ENCODE peak calls at places on chromosomes 3 and 15, in five cellular contexts. D is NCI-H2081, T is fibroblast of villous mesenchyme, R is NCI-H1092 treated with DMSO at 0.1 percent for 48 hours, L is iris pigment epithelial cell. K is an unnamed sample.

GRCh38 chr3:76044601-76045600 is 259.6 kb upstream of the ZNF717 start:
- DNase-seq in D (peak; percentile 26), T (peak; percentile 7), R (peak; percentile 0), L (peak; percentile 66), K (peak; percentile 46)

GRCh38 chr15:98933376-98933775 is 74.2 kb downstream of the PGPEP1L start:
- DNase-seq in D (no peak), T (no peak), R (no peak), L (no peak), K (no peak)

GRCh38 chr3:46897031-46897430 is 19.5 kb downstream of the PTH1R start:
- DNase-seq in D (no peak), T (no peak), R (no peak), L (no peak), K (no peak)

GRCh38 chr3:185353225-185353624 is 9.7 kb upstream of the MAP3K13 start:
- DNase-seq in D (no peak), T (no peak), R (no peak), L (no peak), K (no peak)

GRCh38 chr15:25710184-25710583 is 152.9 kb downstream of the ATP10A start:
- DNase-seq in D (no peak), T (no peak), R (no peak), L (no peak), K (no peak)

GRCh38 chr3:99901200-99901926 is 83.7 kb downstream of the CMSS1 start:
- DNase-seq in D (peak; percentile 43), T (peak; percentile 87), R (no peak), L (peak; percentile 94), K (peak; percentile 86)

GRCh38 chr3:14238356-14238755 is 59.7 kb downstream of the LSM3 start:
- DNase-seq in D (no peak), T (no peak), R (no peak), L (no peak), K (no peak)

GRCh38 chr15:50883903-50884302 is 24.6 kb upstream of the AP4E1 start:
- DNase-seq in D (no peak), T (peak; percentile 20), R (no peak), L (peak; percentile 80), K (peak; percentile 59)

GRCh38 chr3:170128259-170128976 is 53.1 kb downstream of the PHC3 start:
- DNase-seq in D (no peak), T (peak; percentile 28), R (no peak), L (no peak), K (no peak)

GRCh38 chr15:81301815-81302399 is 22.0 kb downstream of the STARD5 start:
- DNase-seq in D (no peak), T (no peak), R (no peak), L (no peak), K (no peak)

GRCh38 chr3:44554626-44555592 is at the start of gene ZKSCAN7:
- DNase-seq in D (peak; percentile 64), T (peak; percentile 42), R (peak; percentile 73), L (peak; percentile 41), K (peak; percentile 56)

GRCh38 chr15:88089019-88089603 is 167.4 kb downstream of the NTRK3 start:
- DNase-seq in D (no peak), T (no peak), R (no peak), L (peak; percentile 9), K (peak; percentile 9)

GRCh38 chr3:173584093-173584833 is 186.7 kb downstream of the NLGN1 start:
- DNase-seq in D (peak; percentile 88), T (peak; percentile 19), R (peak; percentile 30), L (peak; percentile 21), K (peak; percentile 28)

GRCh38 chr3:14532691-14533456 is 7.3 kb downstream of the GRIP2 start:
- DNase-seq in D (peak; percentile 90), T (peak; percentile 31), R (peak; percentile 45), L (no peak), K (no peak)

GRCh38 chr15:57649138-57649537 is 57.4 kb upstream of the POLR2M start:
- DNase-seq in D (no peak), T (peak; percentile 28), R (no peak), L (no peak), K (peak; percentile 71)

GRCh38 chr3:43071313-43071893 is 34.5 kb downstream of the POMGNT2 start:
- DNase-seq in D (no peak), T (no peak), R (no peak), L (no peak), K (no peak)

GRCh38 chr3:126956866-126957650 is 25.9 kb upstream of the PLXNA1 start:
- DNase-seq in D (no peak), T (no peak), R (no peak), L (no peak), K (no peak)

GRCh38 chr3:140205598-140205997 is 270.6 kb downstream of the CLSTN2 start:
- DNase-seq in D (peak; percentile 85), T (no peak), R (no peak), L (no peak), K (no peak)

GRCh38 chr3:172449468-172450149 is 1.4 kb upstream of the GHSR start:
- DNase-seq in D (no peak), T (peak; percentile 35), R (no peak), L (peak; percentile 25), K (peak; percentile 41)

GRCh38 chr3:42229942-42230688 is 35.9 kb downstream of the CCK start:
- DNase-seq in D (peak; percentile 32), T (peak; percentile 55), R (no peak), L (peak; percentile 55), K (peak; percentile 46)

GRCh38 chr3:69690-70089 is 126.9 kb upstream of the CHL1 start:
- DNase-seq in D (no peak), T (peak; percentile 0), R (no peak), L (peak; percentile 5), K (peak; percentile 1)

GRCh38 chr15:98983333-98983732 is 24.3 kb downstream of the PGPEP1L start:
- DNase-seq in D (no peak), T (peak; percentile 93), R (peak; percentile 18), L (peak; percentile 89), K (peak; percentile 82)

GRCh38 chr3:127406309-127407025 is 118.6 kb upstream of the PRR20G start:
- DNase-seq in D (no peak), T (peak; percentile 1), R (no peak), L (peak; percentile 26), K (peak; percentile 29)

GRCh38 chr3:45224824-45225464 is 1.1 kb downstream of the TMEM158 start:
- DNase-seq in D (peak; percentile 64), T (peak; percentile 77), R (peak; percentile 42), L (peak; percentile 78), K (peak; percentile 57)

GRCh38 chr3:128845695-128846491 is 33.5 kb upstream of the ACAD9 start:
- DNase-seq in D (peak; percentile 48), T (peak; percentile 65), R (no peak), L (peak; percentile 52), K (peak; percentile 48)

GRCh38 chr15:27587810-27588209 is 511.3 kb downstream of the OCA2 start:
- DNase-seq in D (peak; percentile 44), T (no peak), R (no peak), L (no peak), K (no peak)

GRCh38 chr3:27468283-27468886 is 15.8 kb downstream of the SLC4A7 start:
- DNase-seq in D (no peak), T (no peak), R (no peak), L (no peak), K (no peak)

GRCh38 chr15:33068531-33068990 is 126.0 kb downstream of the FMN1 start:
- DNase-seq in D (peak; percentile 92), T (no peak), R (peak; percentile 20), L (no peak), K (peak; percentile 10)

GRCh38 chr3:47578119-47578630 is 490 bp downstream of the CSPG5 start:
- DNase-seq in D (no peak), T (no peak), R (peak; percentile 11), L (no peak), K (no peak)

GRCh38 chr3:108403921-108404320 is 106.5 kb downstream of the MYH15 start:
- DNase-seq in D (no peak), T (no peak), R (no peak), L (peak; percentile 11), K (peak; percentile 28)

GRCh38 chr15:52164631-52165265 is 26.4 kb downstream of the GNB5 start:
- DNase-seq in D (no peak), T (peak; percentile 62), R (no peak), L (no peak), K (no peak)

GRCh38 chr3:179546814-179547241 is 15.9 kb upstream of the ACTL6A start:
- DNase-seq in D (no peak), T (no peak), R (no peak), L (no peak), K (no peak)

GRCh38 chr15:38117781-38118180 is 134.9 kb upstream of the SPRED1 start:
- DNase-seq in D (no peak), T (no peak), R (no peak), L (no peak), K (no peak)

GRCh38 chr3:66075281-66075680 is 36.6 kb upstream of the MAGI1 start:
- DNase-seq in D (no peak), T (no peak), R (no peak), L (peak; percentile 76), K (peak; percentile 31)

GRCh38 chr15:42581272-42581730 is 5.9 kb downstream of the STARD9 start:
- DNase-seq in D (peak; percentile 88), T (peak; percentile 75), R (peak; percentile 73), L (peak; percentile 73), K (peak; percentile 48)

GRCh38 chr15:74373731-74374647 is 6.5 kb upstream of the CYP11A1 start:
- DNase-seq in D (peak; percentile 94), T (peak; percentile 83), R (peak; percentile 75), L (peak; percentile 86), K (peak; percentile 78)

GRCh38 chr15:64354683-64355558 is 1.1 kb downstream of the CSNK1G1 start:
- DNase-seq in D (no peak), T (no peak), R (no peak), L (no peak), K (peak; percentile 58)

GRCh38 chr3:125433091-125433534 is 58.0 kb upstream of the ZNF148 start:
- DNase-seq in D (no peak), T (no peak), R (no peak), L (no peak), K (no peak)

GRCh38 chr15:57134877-57135276 is 216.4 kb downstream of the TCF12 start:
- DNase-seq in D (peak; percentile 69), T (no peak), R (no peak), L (no peak), K (no peak)